ENCODE peak calls at places on chromosomes 6 and 20, in seven cellular contexts. One of them, this sample, is unnamed.

GRCh38 chr6:136060759-136061158 is 189.4 kb downstream of the MTFR2 start:
- DNase-seq in endothelial cell: no peak
- DNase-seq in NCI-H524: no peak
- DNase-seq in left ventricle myocardium inferior: no peak
- DNase-seq in hepatocyte: no peak
- DNase-seq in testis: no peak
- DNase-seq in A673: no peak
- DNase-seq in this sample: no peak

GRCh38 chr6:41059569-41059968 is 6.6 kb downstream of the APOBEC2 start:
- DNase-seq in endothelial cell: no peak
- DNase-seq in NCI-H524: no peak
- DNase-seq in left ventricle myocardium inferior: no peak
- DNase-seq in hepatocyte: no peak
- DNase-seq in testis: no peak
- DNase-seq in A673: no peak
- DNase-seq in this sample: no peak

GRCh38 chr20:52476074-52476751 is 284.6 kb upstream of the ZFP64 start:
- DNase-seq in endothelial cell: no peak
- DNase-seq in NCI-H524: no peak
- DNase-seq in left ventricle myocardium inferior: no peak
- DNase-seq in hepatocyte: no peak
- DNase-seq in testis: peak
- DNase-seq in A673: no peak
- DNase-seq in this sample: no peak

GRCh38 chr6:9583946-9584345 is 830.9 kb downstream of the TFAP2A start:
- DNase-seq in endothelial cell: no peak
- DNase-seq in NCI-H524: no peak
- DNase-seq in left ventricle myocardium inferior: no peak
- DNase-seq in hepatocyte: no peak
- DNase-seq in testis: no peak
- DNase-seq in A673: no peak
- DNase-seq in this sample: no peak

GRCh38 chr6:135935951-135936601 is 84.6 kb downstream of the PDE7B start:
- DNase-seq in endothelial cell: no peak
- DNase-seq in NCI-H524: no peak
- DNase-seq in left ventricle myocardium inferior: no peak
- DNase-seq in hepatocyte: no peak
- DNase-seq in testis: no peak
- DNase-seq in A673: no peak
- DNase-seq in this sample: no peak

GRCh38 chr20:22411568-22412450 is 172.6 kb downstream of the FOXA2 start:
- DNase-seq in endothelial cell: no peak
- DNase-seq in NCI-H524: no peak
- DNase-seq in left ventricle myocardium inferior: peak
- DNase-seq in hepatocyte: peak
- DNase-seq in testis: peak
- DNase-seq in A673: no peak
- DNase-seq in this sample: no peak

GRCh38 chr20:18585134-18585533 is 2.7 kb upstream of the DTD1 start:
- DNase-seq in endothelial cell: no peak
- DNase-seq in NCI-H524: no peak
- DNase-seq in left ventricle myocardium inferior: no peak
- DNase-seq in hepatocyte: peak
- DNase-seq in testis: no peak
- DNase-seq in A673: peak
- DNase-seq in this sample: no peak

GRCh38 chr20:37538003-37538402 is 10.3 kb upstream of the BLCAP start:
- DNase-seq in endothelial cell: no peak
- DNase-seq in NCI-H524: no peak
- DNase-seq in left ventricle myocardium inferior: no peak
- DNase-seq in hepatocyte: peak
- DNase-seq in testis: no peak
- DNase-seq in A673: peak
- DNase-seq in this sample: no peak

GRCh38 chr20:577167-577791 is 32.8 kb downstream of the TCF15 start:
- DNase-seq in endothelial cell: no peak
- DNase-seq in NCI-H524: peak
- DNase-seq in left ventricle myocardium inferior: no peak
- DNase-seq in hepatocyte: no peak
- DNase-seq in testis: no peak
- DNase-seq in A673: peak
- DNase-seq in this sample: no peak

GRCh38 chr6:131362696-131363095 is 210.3 kb upstream of the ARG1 start:
- DNase-seq in endothelial cell: no peak
- DNase-seq in NCI-H524: no peak
- DNase-seq in left ventricle myocardium inferior: no peak
- DNase-seq in hepatocyte: no peak
- DNase-seq in testis: no peak
- DNase-seq in A673: no peak
- DNase-seq in this sample: no peak

GRCh38 chr20:20362774-20363435 is 5.0 kb upstream of the INSM1 start:
- DNase-seq in endothelial cell: peak
- DNase-seq in NCI-H524: peak
- DNase-seq in left ventricle myocardium inferior: no peak
- DNase-seq in hepatocyte: peak
- DNase-seq in testis: no peak
- DNase-seq in A673: peak
- DNase-seq in this sample: no peak

GRCh38 chr20:6058684-6059295 is 4.9 kb upstream of the LRRN4 start:
- DNase-seq in endothelial cell: no peak
- DNase-seq in NCI-H524: no peak
- DNase-seq in left ventricle myocardium inferior: no peak
- DNase-seq in hepatocyte: peak
- DNase-seq in testis: no peak
- DNase-seq in A673: no peak
- DNase-seq in this sample: no peak

GRCh38 chr6:9020001-9020400 is 584.7 kb upstream of the SLC35B3 start:
- DNase-seq in endothelial cell: no peak
- DNase-seq in NCI-H524: no peak
- DNase-seq in left ventricle myocardium inferior: no peak
- DNase-seq in hepatocyte: no peak
- DNase-seq in testis: no peak
- DNase-seq in A673: no peak
- DNase-seq in this sample: no peak

GRCh38 chr6:170295519-170296422 is 4.9 kb upstream of the DLL1 start:
- DNase-seq in endothelial cell: no peak
- DNase-seq in NCI-H524: peak
- DNase-seq in left ventricle myocardium inferior: no peak
- DNase-seq in hepatocyte: peak
- DNase-seq in testis: peak
- DNase-seq in A673: peak
- DNase-seq in this sample: no peak

GRCh38 chr6:155103816-155104366 is 108.8 kb downstream of the TIAM2 start:
- DNase-seq in endothelial cell: no peak
- DNase-seq in NCI-H524: no peak
- DNase-seq in left ventricle myocardium inferior: no peak
- DNase-seq in hepatocyte: no peak
- DNase-seq in testis: no peak
- DNase-seq in A673: no peak
- DNase-seq in this sample: no peak

GRCh38 chr6:109869398-109870165 is 108.5 kb upstream of the GPR6 start:
- DNase-seq in endothelial cell: no peak
- DNase-seq in NCI-H524: no peak
- DNase-seq in left ventricle myocardium inferior: no peak
- DNase-seq in hepatocyte: peak
- DNase-seq in testis: peak
- DNase-seq in A673: no peak
- DNase-seq in this sample: no peak

GRCh38 chr6:12841619-12842018 is 125.1 kb downstream of the PHACTR1 start:
- DNase-seq in endothelial cell: no peak
- DNase-seq in NCI-H524: no peak
- DNase-seq in left ventricle myocardium inferior: no peak
- DNase-seq in hepatocyte: no peak
- DNase-seq in testis: no peak
- DNase-seq in A673: no peak
- DNase-seq in this sample: no peak

GRCh38 chr6:118309337-118310093 is 238.6 kb upstream of the PLN start:
- DNase-seq in endothelial cell: no peak
- DNase-seq in NCI-H524: no peak
- DNase-seq in left ventricle myocardium inferior: no peak
- DNase-seq in hepatocyte: no peak
- DNase-seq in testis: no peak
- DNase-seq in A673: no peak
- DNase-seq in this sample: no peak

GRCh38 chr6:46035242-46035641 is 19.6 kb upstream of the CLIC5 start:
- DNase-seq in endothelial cell: no peak
- DNase-seq in NCI-H524: no peak
- DNase-seq in left ventricle myocardium inferior: no peak
- DNase-seq in hepatocyte: no peak
- DNase-seq in testis: no peak
- DNase-seq in A673: no peak
- DNase-seq in this sample: no peak

GRCh38 chr20:53208110-53208908 is 236.2 kb downstream of the TSHZ2 start:
- DNase-seq in endothelial cell: peak
- DNase-seq in NCI-H524: peak
- DNase-seq in left ventricle myocardium inferior: no peak
- DNase-seq in hepatocyte: no peak
- DNase-seq in testis: no peak
- DNase-seq in A673: peak
- DNase-seq in this sample: no peak

GRCh38 chr6:47086051-47086770 is 44.1 kb upstream of the ADGRF1 start:
- DNase-seq in endothelial cell: no peak
- DNase-seq in NCI-H524: no peak
- DNase-seq in left ventricle myocardium inferior: no peak
- DNase-seq in hepatocyte: no peak
- DNase-seq in testis: no peak
- DNase-seq in A673: no peak
- DNase-seq in this sample: no peak

GRCh38 chr6:165817771-165818170 is 154.7 kb upstream of the PDE10A start:
- DNase-seq in endothelial cell: no peak
- DNase-seq in NCI-H524: no peak
- DNase-seq in left ventricle myocardium inferior: no peak
- DNase-seq in hepatocyte: no peak
- DNase-seq in testis: no peak
- DNase-seq in A673: no peak
- DNase-seq in this sample: no peak

GRCh38 chr20:46076806-46077205 is 13.0 kb downstream of the NCOA5 start:
- DNase-seq in endothelial cell: no peak
- DNase-seq in NCI-H524: no peak
- DNase-seq in left ventricle myocardium inferior: no peak
- DNase-seq in hepatocyte: no peak
- DNase-seq in testis: no peak
- DNase-seq in A673: no peak
- DNase-seq in this sample: no peak

GRCh38 chr6:144581807-144582537 is 296.8 kb downstream of the UTRN start:
- DNase-seq in endothelial cell: peak
- DNase-seq in NCI-H524: peak
- DNase-seq in left ventricle myocardium inferior: no peak
- DNase-seq in hepatocyte: peak
- DNase-seq in testis: peak
- DNase-seq in A673: peak
- DNase-seq in this sample: no peak

GRCh38 chr20:5036828-5037227 is 35.5 kb upstream of the SLC23A2 start:
- DNase-seq in endothelial cell: no peak
- DNase-seq in NCI-H524: no peak
- DNase-seq in left ventricle myocardium inferior: no peak
- DNase-seq in hepatocyte: no peak
- DNase-seq in testis: no peak
- DNase-seq in A673: no peak
- DNase-seq in this sample: no peak

GRCh38 chr20:48404598-48404997 is 423.2 kb downstream of the PREX1 start:
- DNase-seq in endothelial cell: no peak
- DNase-seq in NCI-H524: no peak
- DNase-seq in left ventricle myocardium inferior: no peak
- DNase-seq in hepatocyte: no peak
- DNase-seq in testis: no peak
- DNase-seq in A673: no peak
- DNase-seq in this sample: no peak

GRCh38 chr20:60310551-60310950 is 352.3 kb downstream of the CDH26 start:
- DNase-seq in endothelial cell: no peak
- DNase-seq in NCI-H524: peak
- DNase-seq in left ventricle myocardium inferior: no peak
- DNase-seq in hepatocyte: no peak
- DNase-seq in testis: no peak
- DNase-seq in A673: no peak
- DNase-seq in this sample: no peak

GRCh38 chr6:137715589-137716045 is 151.4 kb upstream of the TNFAIP3 start:
- DNase-seq in endothelial cell: no peak
- DNase-seq in NCI-H524: no peak
- DNase-seq in left ventricle myocardium inferior: no peak
- DNase-seq in hepatocyte: no peak
- DNase-seq in testis: no peak
- DNase-seq in A673: no peak
- DNase-seq in this sample: peak

GRCh38 chr6:24323632-24324337 is 34.1 kb downstream of the DCDC2 start:
- DNase-seq in endothelial cell: no peak
- DNase-seq in NCI-H524: no peak
- DNase-seq in left ventricle myocardium inferior: no peak
- DNase-seq in hepatocyte: no peak
- DNase-seq in testis: no peak
- DNase-seq in A673: peak
- DNase-seq in this sample: no peak

GRCh38 chr20:63051911-63052310 is 45.1 kb upstream of the BHLHE23 start:
- DNase-seq in endothelial cell: no peak
- DNase-seq in NCI-H524: no peak
- DNase-seq in left ventricle myocardium inferior: no peak
- DNase-seq in hepatocyte: no peak
- DNase-seq in testis: no peak
- DNase-seq in A673: no peak
- DNase-seq in this sample: no peak

GRCh38 chr6:113980937-113981554 is 10.1 kb upstream of the HDAC2 start:
- DNase-seq in endothelial cell: peak
- DNase-seq in NCI-H524: peak
- DNase-seq in left ventricle myocardium inferior: no peak
- DNase-seq in hepatocyte: peak
- DNase-seq in testis: no peak
- DNase-seq in A673: peak
- DNase-seq in this sample: no peak

GRCh38 chr20:14178952-14179351 is 158.5 kb downstream of the FLRT3 start:
- DNase-seq in endothelial cell: no peak
- DNase-seq in NCI-H524: no peak
- DNase-seq in left ventricle myocardium inferior: no peak
- DNase-seq in hepatocyte: no peak
- DNase-seq in testis: no peak
- DNase-seq in A673: no peak
- DNase-seq in this sample: no peak

GRCh38 chr6:152221806-152222628 is 414.5 kb downstream of the ESR1 start:
- DNase-seq in endothelial cell: no peak
- DNase-seq in NCI-H524: no peak
- DNase-seq in left ventricle myocardium inferior: no peak
- DNase-seq in hepatocyte: no peak
- DNase-seq in testis: peak
- DNase-seq in A673: no peak
- DNase-seq in this sample: no peak

GRCh38 chr6:145784683-145785082 is 29.9 kb downstream of the FBXO30 start:
- DNase-seq in endothelial cell: no peak
- DNase-seq in NCI-H524: peak
- DNase-seq in left ventricle myocardium inferior: peak
- DNase-seq in hepatocyte: no peak
- DNase-seq in testis: no peak
- DNase-seq in A673: no peak
- DNase-seq in this sample: no peak

GRCh38 chr6:108163267-108163643 is 2.6 kb upstream of the NR2E1 start:
- DNase-seq in endothelial cell: no peak
- DNase-seq in NCI-H524: peak
- DNase-seq in left ventricle myocardium inferior: no peak
- DNase-seq in hepatocyte: no peak
- DNase-seq in testis: no peak
- DNase-seq in A673: no peak
- DNase-seq in this sample: no peak